ENCODE peak calls at places on chromosome 21, in eight cellular contexts. L is CD4-positive, alpha-beta memory T cell; G is right lobe of liver; B is activated T-helper 1 cell treated with anti-CD3 and anti-CD28 coated beads, Interleukin-2, amount 50 U/mL, for 16 hours; W is HEK293T; K is NCI-H748 treated with DMSO at 0.1 percent for 48 hours; T is Kasumi-1; D is activated CD4-positive, alpha-beta memory T cell treated with anti-CD3 and anti-CD28 coated beads for 36 hours. H is an unnamed sample.

GRCh38 chr21:27564684-27565280 is 597.9 kb upstream of the ADAMTS5 start:
- DNase-seq in L (no peak), G (no peak), B (no peak), W (peak; percentile 30), K (no peak), T (peak; percentile 47), D (peak; percentile 8), H (peak; percentile 31)

GRCh38 chr21:41993744-41994143 is 16.4 kb downstream of the ZBTB21 start:
- DNase-seq in L (no peak), G (no peak), B (no peak), W (no peak), K (no peak), T (no peak), D (no peak), H (no peak)

GRCh38 chr21:34570315-34570714 is 44.6 kb downstream of the RCAN1 start:
- DNase-seq in L (no peak), G (no peak), B (no peak), W (no peak), K (no peak), T (no peak), D (no peak), H (peak; percentile 26)

GRCh38 chr21:37970548-37970947 is 54.3 kb upstream of the KCNJ6 start:
- DNase-seq in L (no peak), G (no peak), B (no peak), W (no peak), K (no peak), T (no peak), D (no peak), H (no peak)

GRCh38 chr21:45339430-45340405 is 52.0 kb upstream of the POFUT2 start:
- DNase-seq in L (no peak), G (peak; percentile 17), B (no peak), W (no peak), K (no peak), T (no peak), D (no peak), H (no peak)

GRCh38 chr21:33028759-33029511 is 3.2 kb downstream of the OLIG2 start:
- DNase-seq in L (no peak), G (no peak), B (no peak), W (no peak), K (no peak), T (no peak), D (peak; percentile 46), H (no peak)

GRCh38 chr21:38470762-38471161 is 27.5 kb downstream of the ERG start:
- DNase-seq in L (no peak), G (no peak), B (no peak), W (no peak), K (no peak), T (no peak), D (no peak), H (no peak)

GRCh38 chr21:17981060-17981459 is 161.9 kb upstream of the C21orf91 start:
- DNase-seq in L (no peak), G (no peak), B (no peak), W (no peak), K (no peak), T (no peak), D (no peak), H (no peak)

GRCh38 chr21:25906554-25906953 is 171.8 kb downstream of the GABPA start:
- DNase-seq in L (no peak), G (no peak), B (no peak), W (no peak), K (no peak), T (no peak), D (no peak), H (no peak)

GRCh38 chr21:33286600-33287456 is 20.7 kb downstream of the IL10RB start:
- DNase-seq in L (no peak), G (no peak), B (no peak), W (no peak), K (peak; percentile 13), T (no peak), D (no peak), H (no peak)

GRCh38 chr21:42265229-42265812 is 46.4 kb downstream of the ABCG1 start:
- DNase-seq in L (no peak), G (no peak), B (no peak), W (no peak), K (no peak), T (no peak), D (no peak), H (no peak)

GRCh38 chr21:42456457-42456856 is 39.6 kb downstream of the RSPH1 start:
- DNase-seq in L (peak; percentile 60), G (no peak), B (no peak), W (no peak), K (no peak), T (peak; percentile 49), D (peak; percentile 77), H (peak; percentile 32)

GRCh38 chr21:34707876-34708325 is 39.1 kb downstream of the CLIC6 start:
- DNase-seq in L (peak; percentile 45), G (no peak), B (no peak), W (no peak), K (no peak), T (peak; percentile 1), D (peak; percentile 85), H (no peak)

GRCh38 chr21:45989355-45990048 is 7.9 kb downstream of the COL6A1 start:
- DNase-seq in L (no peak), G (peak; percentile 53), B (no peak), W (no peak), K (no peak), T (no peak), D (no peak), H (no peak)

GRCh38 chr21:36589352-36589971 is 109.5 kb upstream of the SIM2 start:
- DNase-seq in L (no peak), G (peak; percentile 77), B (no peak), W (peak; percentile 74), K (no peak), T (peak; percentile 40), D (peak; percentile 48), H (peak; percentile 24)

GRCh38 chr21:41230530-41230929 is 62.6 kb downstream of the BACE2 start:
- DNase-seq in L (no peak), G (no peak), B (no peak), W (no peak), K (no peak), T (no peak), D (no peak), H (no peak)

GRCh38 chr21:46033410-46034404 is 52.1 kb downstream of the COL6A1 start:
- DNase-seq in L (no peak), G (no peak), B (no peak), W (peak; percentile 8), K (no peak), T (no peak), D (no peak), H (no peak)

GRCh38 chr21:27277122-27277521 is 310.2 kb upstream of the ADAMTS5 start:
- DNase-seq in L (no peak), G (no peak), B (no peak), W (no peak), K (no peak), T (no peak), D (no peak), H (no peak)

GRCh38 chr21:33998402-33998801 is 75.0 kb upstream of the MRPS6 start:
- DNase-seq in L (no peak), G (no peak), B (no peak), W (no peak), K (no peak), T (no peak), D (no peak), H (no peak)

GRCh38 chr21:44436958-44437357 is 18.4 kb upstream of the LRRC3 start:
- DNase-seq in L (no peak), G (peak; percentile 43), B (no peak), W (no peak), K (no peak), T (no peak), D (no peak), H (no peak)

GRCh38 chr21:38950388-38951094 is 144.8 kb downstream of the ETS2 start:
- DNase-seq in L (no peak), G (no peak), B (no peak), W (no peak), K (peak; percentile 33), T (no peak), D (no peak), H (peak; percentile 24)

GRCh38 chr21:39562791-39563770 is 49.7 kb upstream of the B3GALT5 start:
- DNase-seq in L (no peak), G (no peak), B (no peak), W (no peak), K (no peak), T (no peak), D (no peak), H (no peak)

GRCh38 chr21:38712076-38712475 is 93.7 kb upstream of the ETS2 start:
- DNase-seq in L (no peak), G (no peak), B (no peak), W (peak; percentile 28), K (peak; percentile 66), T (peak; percentile 81), D (peak; percentile 12), H (peak; percentile 58)

GRCh38 chr21:45055861-45056260 is 18.5 kb upstream of the ADARB1 start:
- DNase-seq in L (no peak), G (peak; percentile 39), B (no peak), W (no peak), K (no peak), T (no peak), D (no peak), H (no peak)

GRCh38 chr21:42061866-42062542 is 9.1 kb upstream of the UMODL1 start:
- DNase-seq in L (peak; percentile 93), G (peak; percentile 28), B (peak; percentile 53), W (no peak), K (no peak), T (no peak), D (peak; percentile 78), H (no peak)

GRCh38 chr21:22575165-22575584 is 1577.0 kb downstream of the NCAM2 start:
- DNase-seq in L (no peak), G (no peak), B (no peak), W (peak; percentile 59), K (peak; percentile 78), T (peak; percentile 85), D (no peak), H (no peak)

GRCh38 chr21:33367309-33367973 is 35.8 kb upstream of the IFNGR2 start:
- DNase-seq in L (no peak), G (no peak), B (no peak), W (no peak), K (peak; percentile 4), T (no peak), D (no peak), H (no peak)

H was measured in foreskin melanocyte.